ENCODE peak calls at places on chromosomes 12 and 14, in seven cellular contexts. G, S, W, C, R, P and Y are unnamed samples.
A peak's percentile ranks its signal among the peaks of the same experiment; 100 is the strongest.

GRCh38 chr14:75132374-75133086 is 5.7 kb upstream of the NEK9 start:
- DNase-seq in S (no peak), W (peak; percentile 66), G (peak; percentile 42), P (no peak), C (peak; percentile 69), R (no peak), Y (no peak)

GRCh38 chr14:96776791-96777190 is 20.4 kb upstream of the VRK1 start:
- DNase-seq in P (no peak), R (no peak), S (no peak), G (no peak), C (no peak), W (no peak), Y (no peak)

GRCh38 chr14:72808564-72808963 is 85.3 kb downstream of the DPF3 start:
- DNase-seq in S (no peak), P (no peak), R (no peak), W (no peak), G (no peak), C (no peak), Y (no peak)

GRCh38 chr14:68621400-68622365 is 171.2 kb downstream of the ZFP36L1 start:
- DNase-seq in S (no peak), G (no peak), P (no peak), R (peak; percentile 63), W (no peak), C (no peak), Y (peak; percentile 92)

GRCh38 chr14:42057176-42057575 is 450.5 kb downstream of the LRFN5 start:
- DNase-seq in R (no peak), C (no peak), W (no peak), S (no peak), G (no peak), P (no peak), Y (no peak)

GRCh38 chr12:121537814-121538698 is 42.8 kb downstream of the KDM2B start:
- DNase-seq in S (peak; percentile 33), W (no peak), R (no peak), C (no peak), P (no peak), G (peak; percentile 20), Y (no peak)

GRCh38 chr14:93015505-93015904 is 92.6 kb downstream of the CHGA start:
- DNase-seq in W (no peak), S (no peak), R (no peak), C (no peak), P (no peak), G (no peak), Y (no peak)

GRCh38 chr14:91327201-91327600 is 82.7 kb upstream of the GPR68 start:
- DNase-seq in S (no peak), W (no peak), R (no peak), P (no peak), G (no peak), C (no peak), Y (no peak)

GRCh38 chr14:76373456-76373855 is 2.5 kb upstream of the ESRRB start:
- DNase-seq in C (no peak), G (no peak), S (no peak), P (no peak), W (no peak), R (no peak), Y (no peak)

GRCh38 chr14:85573406-85573805 is 43.5 kb downstream of the FLRT2 start:
- DNase-seq in G (no peak), R (no peak), P (no peak), W (no peak), S (no peak), C (no peak), Y (no peak)

GRCh38 chr12:103499571-103499970 is 3.8 kb upstream of the C12orf42 start:
- DNase-seq in C (no peak), R (no peak), G (no peak), P (no peak), S (no peak), W (no peak), Y (no peak)

GRCh38 chr14:24297190-24297964 is 2.2 kb downstream of the DHRS1 start:
- DNase-seq in C (peak; percentile 87), W (no peak), S (no peak), P (no peak), G (no peak), R (no peak), Y (no peak)

GRCh38 chr12:84913151-84913550 is 552 bp upstream of the SLC6A15 start:
- DNase-seq in C (no peak), P (no peak), R (no peak), S (no peak), W (no peak), G (no peak), Y (no peak)

GRCh38 chr12:113961921-113962710 is 4.0 kb downstream of the RBM19 start:
- DNase-seq in P (no peak), C (peak; percentile 20), S (no peak), G (no peak), R (no peak), W (peak; percentile 71), Y (no peak)

GRCh38 chr14:79179985-79180384 is 1009.8 kb downstream of the NRXN3 start:
- DNase-seq in S (no peak), P (no peak), C (no peak), G (no peak), W (no peak), R (no peak), Y (no peak)

GRCh38 chr12:22271036-22271435 is 63.5 kb downstream of the ST8SIA1 start:
- DNase-seq in R (no peak), P (no peak), S (no peak), C (no peak), G (no peak), W (no peak), Y (no peak)

GRCh38 chr12:49552014-49552413 is 13.2 kb downstream of the KCNH3 start:
- DNase-seq in R (no peak), P (no peak), S (no peak), C (no peak), W (no peak), G (no peak), Y (no peak)

GRCh38 chr12:120628919-120629318 is 11.5 kb upstream of the CABP1 start:
- DNase-seq in C (peak; percentile 29), W (no peak), R (no peak), S (peak; percentile 32), P (no peak), G (peak; percentile 28), Y (no peak)

GRCh38 chr12:123723011-123723410 is 10.9 kb downstream of the ATP6V0A2 start:
- DNase-seq in R (no peak), P (no peak), S (no peak), G (no peak), C (no peak), W (no peak), Y (no peak)

GRCh38 chr14:78997811-78998210 is 827.6 kb downstream of the NRXN3 start:
- DNase-seq in P (no peak), G (peak; percentile 17), C (no peak), S (no peak), R (no peak), W (no peak), Y (no peak)

GRCh38 chr12:76084277-76085158 is at the start of gene NAP1L1:
- DNase-seq in W (peak; percentile 79), R (peak; percentile 98), G (peak; percentile 97), P (peak; percentile 98), C (peak; percentile 94), S (peak; percentile 97), Y (peak; percentile 99)
- TF ChIP-seq EP300 in W (no peak), R (no peak), G (no peak), P (no peak), C (no peak), S (no peak), Y (no peak)

DNA sequence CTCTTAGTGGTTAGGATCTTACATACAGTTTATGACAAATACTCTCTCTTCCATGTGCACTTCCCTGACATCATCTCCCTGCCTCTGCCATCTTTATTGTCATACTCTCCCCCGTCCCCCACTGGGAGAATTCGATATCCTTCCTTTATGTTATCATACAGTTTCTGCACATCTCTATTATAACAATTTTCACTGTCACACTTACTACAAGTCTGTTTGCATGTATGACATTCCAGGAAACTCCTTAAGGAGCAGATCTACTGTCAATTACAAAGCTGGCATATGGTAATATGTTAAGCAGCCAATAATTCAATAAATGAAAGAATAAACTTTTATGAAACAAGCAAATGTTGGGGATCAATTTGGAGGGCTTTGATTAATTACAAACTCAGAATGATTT is 91.1 kb downstream of the KCNH5 start:
- DNase-seq in W (no peak), S (no peak), P (no peak), C (no peak), G (no peak), R (no peak), Y (no peak)
- TF ChIP-seq EP300 in W (no peak), S (no peak), P (no peak), C (no peak), G (no peak), R (no peak), Y (no peak)

GRCh38 chr12:93136243-93137015 is 207.3 kb upstream of the EEA1 start:
- DNase-seq in S (no peak), G (no peak), C (peak; percentile 35), W (no peak), R (no peak), P (no peak), Y (no peak)

GRCh38 chr12:93135286-93136239 is 206.5 kb upstream of the EEA1 start:
- DNase-seq in R (no peak), G (no peak), P (no peak), C (peak; percentile 91), W (no peak), S (no peak), Y (no peak)

GRCh38 chr12:93140309-93140708 is 211.2 kb upstream of the EEA1 start:
- DNase-seq in C (no peak), S (no peak), R (no peak), P (no peak), W (no peak), G (no peak), Y (no peak)

GRCh38 chr12:93139028-93139665 is 210.1 kb upstream of the EEA1 start:
- DNase-seq in G (no peak), W (no peak), P (no peak), C (no peak), R (no peak), S (no peak), Y (no peak)

GRCh38 chr12:93137656-93138612 is 208.8 kb upstream of the EEA1 start:
- DNase-seq in G (no peak), P (no peak), S (no peak), R (no peak), C (no peak), W (no peak), Y (no peak)
- TF ChIP-seq EP300 in G (no peak), P (no peak), S (no peak), R (no peak), C (no peak), W (no peak), Y (no peak)

DNA sequence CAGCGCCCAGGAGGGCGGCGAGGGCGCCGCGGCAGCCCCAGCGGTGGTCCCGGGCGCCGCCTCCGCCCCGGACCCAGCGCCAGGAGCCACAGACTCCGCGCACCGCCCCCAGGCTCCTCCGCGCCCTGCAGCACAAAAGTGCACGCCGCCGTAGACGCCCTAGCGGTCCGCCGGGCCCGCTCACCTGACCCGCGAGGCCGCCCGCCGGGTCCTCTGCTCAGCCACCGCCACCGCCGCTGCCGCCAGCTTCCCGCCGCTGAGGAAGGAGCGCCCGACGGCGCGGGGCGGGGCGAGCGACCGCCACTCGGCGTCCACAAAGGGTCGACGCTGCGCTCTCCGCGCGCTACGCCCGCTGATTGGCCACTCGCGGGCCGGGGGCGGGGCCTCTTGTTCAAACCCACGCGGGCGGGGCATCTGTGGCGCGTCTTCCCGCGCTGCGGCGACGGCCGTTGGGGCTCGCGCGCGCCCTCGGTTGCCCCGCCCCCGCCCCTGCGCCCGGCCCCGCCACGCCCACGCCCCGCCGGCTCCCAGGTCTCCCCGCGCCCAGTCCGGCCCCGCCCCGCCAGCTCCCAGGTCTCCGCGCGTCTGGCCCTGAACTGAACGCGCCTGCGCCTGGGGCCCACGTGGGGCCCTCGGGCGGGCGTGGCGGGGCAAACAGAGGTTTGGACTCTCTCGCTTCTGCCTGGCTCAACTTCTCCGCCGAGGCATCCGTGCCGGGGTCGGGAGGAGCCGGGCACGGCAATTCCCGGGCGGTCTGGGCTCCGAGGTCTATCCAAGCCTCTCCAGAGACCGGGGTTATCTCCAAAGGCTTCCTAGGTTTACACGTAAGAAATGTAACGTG is at the start of gene CDCA4:
- DNase-seq in C (peak; percentile 88), S (peak; percentile 99), W (peak; percentile 66), R (peak; percentile 97), G (peak; percentile 97), P (peak; percentile 100), Y (peak; percentile 99)
- TF ChIP-seq EP300 in C (no peak), S (no peak), W (no peak), R (no peak), G (no peak), P (no peak), Y (no peak)